ENCODE peak calls at places on chromosomes 16 and 17, in five cellular contexts. D is choroid plexus epithelial cell, H is pulmonary artery endothelial cell, M is mesothelial cell of epicardium, C is fibroblast of lung. F is an unnamed sample.

GRCh38 chr16:51982715-51983680 is 563.9 kb downstream of the TOX3 start:
- DNase-seq in D (peak; percentile 86), H (no peak), M (no peak), C (peak; percentile 85), F (no peak)

GRCh38 chr16:19765860-19766553 is 47.9 kb downstream of the IQCK start:
- DNase-seq in D (no peak), H (peak; percentile 72), M (no peak), C (peak; percentile 15), F (no peak)

GRCh38 chr16:53911506-53911905 is 207.6 kb downstream of the FTO start:
- DNase-seq in D (peak; percentile 67), H (no peak), M (no peak), C (peak; percentile 12), F (no peak)

GRCh38 chr17:12545877-12546513 is 119.7 kb upstream of the MYOCD start:
- DNase-seq in D (peak; percentile 75), H (no peak), M (no peak), C (peak; percentile 66), F (no peak)

GRCh38 chr16:71911121-71911520 is 15.8 kb downstream of the IST1 start:
- DNase-seq in D (no peak), H (no peak), M (no peak), C (no peak), F (no peak)

GRCh38 chr16:55542459-55543082 is 23.9 kb upstream of the CAPNS2 start:
- DNase-seq in D (peak; percentile 72), H (no peak), M (no peak), C (peak; percentile 48), F (no peak)

GRCh38 chr17:17111401-17112393 is 69.4 kb downstream of the MPRIP start:
- DNase-seq in D (no peak), H (no peak), M (no peak), C (no peak), F (no peak)

GRCh38 chr17:5921919-5922318 is 148.3 kb upstream of the WSCD1 start:
- DNase-seq in D (no peak), H (no peak), M (no peak), C (no peak), F (no peak)

GRCh38 chr17:7922499-7923289 is 6.6 kb upstream of the RNF227 start:
- DNase-seq in D (peak; percentile 83), H (peak; percentile 46), M (peak; percentile 71), C (peak; percentile 85), F (peak; percentile 79)

GRCh38 chr17:29835438-29836351 is 94.3 kb downstream of the SSH2 start:
- DNase-seq in D (peak; percentile 45), H (no peak), M (no peak), C (peak; percentile 64), F (no peak)

GRCh38 chr16:56742030-56742984 is 12.4 kb downstream of the NUP93 start:
- DNase-seq in D (peak; percentile 81), H (no peak), M (no peak), C (peak; percentile 83), F (no peak)

F was measured in T follicular helper cell.